ENCODE peak calls at places on chromosomes 16 and 17, in ten cellular contexts. One of them, this sample, is unnamed.

GRCh38 chr17:71496552-71496951 is 624.3 kb upstream of the SOX9 start:
- DNase-seq in non-pigmented ciliary epithelial cell: peak
- DNase-seq in stimulated activated CD4-positive, alpha-beta T cell treated with anti-CD3 and anti-CD28 coated beads, TNF-alpha, amount 100 ng/mL, for 4 hours: no peak
- DNase-seq in mammary epithelial cell: no peak
- DNase-seq in GM06990: no peak
- DNase-seq in activated effector memory CD4-positive, alpha-beta T cell treated with anti-CD3 and anti-CD28 coated beads, Interleukin-2, amount 50 U/mL, for 16 hours: no peak
- DNase-seq in head of caudate nucleus: no peak
- DNase-seq in GM23338: no peak
- DNase-seq in neural crest cell: no peak
- DNase-seq in HT-29: no peak
- DNase-seq in this sample: peak

GRCh38 chr17:58338454-58338841 is 9.9 kb upstream of the TSPOAP1 start:
- DNase-seq in non-pigmented ciliary epithelial cell: no peak
- DNase-seq in stimulated activated CD4-positive, alpha-beta T cell treated with anti-CD3 and anti-CD28 coated beads, TNF-alpha, amount 100 ng/mL, for 4 hours: no peak
- DNase-seq in mammary epithelial cell: no peak
- DNase-seq in GM06990: no peak
- DNase-seq in activated effector memory CD4-positive, alpha-beta T cell treated with anti-CD3 and anti-CD28 coated beads, Interleukin-2, amount 50 U/mL, for 16 hours: no peak
- DNase-seq in head of caudate nucleus: no peak
- DNase-seq in GM23338: no peak
- DNase-seq in neural crest cell: no peak
- DNase-seq in HT-29: no peak
- DNase-seq in this sample: no peak

GRCh38 chr16:8096211-8096610 is 494.1 kb downstream of the TMEM114 start:
- DNase-seq in non-pigmented ciliary epithelial cell: no peak
- DNase-seq in stimulated activated CD4-positive, alpha-beta T cell treated with anti-CD3 and anti-CD28 coated beads, TNF-alpha, amount 100 ng/mL, for 4 hours: no peak
- DNase-seq in mammary epithelial cell: no peak
- DNase-seq in GM06990: no peak
- DNase-seq in activated effector memory CD4-positive, alpha-beta T cell treated with anti-CD3 and anti-CD28 coated beads, Interleukin-2, amount 50 U/mL, for 16 hours: no peak
- DNase-seq in head of caudate nucleus: no peak
- DNase-seq in GM23338: no peak
- DNase-seq in neural crest cell: no peak
- DNase-seq in HT-29: no peak
- DNase-seq in this sample: no peak

GRCh38 chr16:3879887-3880564 is 487 bp downstream of the CREBBP start:
- DNase-seq in non-pigmented ciliary epithelial cell: no peak
- DNase-seq in stimulated activated CD4-positive, alpha-beta T cell treated with anti-CD3 and anti-CD28 coated beads, TNF-alpha, amount 100 ng/mL, for 4 hours: peak
- DNase-seq in mammary epithelial cell: peak
- DNase-seq in GM06990: peak
- DNase-seq in activated effector memory CD4-positive, alpha-beta T cell treated with anti-CD3 and anti-CD28 coated beads, Interleukin-2, amount 50 U/mL, for 16 hours: peak
- DNase-seq in head of caudate nucleus: peak
- DNase-seq in GM23338: peak
- DNase-seq in neural crest cell: peak
- DNase-seq in HT-29: peak
- DNase-seq in this sample: no peak

GRCh38 chr16:69564845-69565610 is 738 bp upstream of the NFAT5 start:
- DNase-seq in non-pigmented ciliary epithelial cell: no peak
- DNase-seq in stimulated activated CD4-positive, alpha-beta T cell treated with anti-CD3 and anti-CD28 coated beads, TNF-alpha, amount 100 ng/mL, for 4 hours: no peak
- DNase-seq in mammary epithelial cell: peak
- DNase-seq in GM06990: no peak
- DNase-seq in activated effector memory CD4-positive, alpha-beta T cell treated with anti-CD3 and anti-CD28 coated beads, Interleukin-2, amount 50 U/mL, for 16 hours: no peak
- DNase-seq in head of caudate nucleus: no peak
- DNase-seq in GM23338: peak
- DNase-seq in neural crest cell: no peak
- DNase-seq in HT-29: peak
- DNase-seq in this sample: no peak

GRCh38 chr16:19833176-19833575 is 51.5 kb downstream of the GPRC5B start:
- DNase-seq in non-pigmented ciliary epithelial cell: no peak
- DNase-seq in stimulated activated CD4-positive, alpha-beta T cell treated with anti-CD3 and anti-CD28 coated beads, TNF-alpha, amount 100 ng/mL, for 4 hours: no peak
- DNase-seq in mammary epithelial cell: peak
- DNase-seq in GM06990: no peak
- DNase-seq in activated effector memory CD4-positive, alpha-beta T cell treated with anti-CD3 and anti-CD28 coated beads, Interleukin-2, amount 50 U/mL, for 16 hours: no peak
- DNase-seq in head of caudate nucleus: no peak
- DNase-seq in GM23338: no peak
- DNase-seq in neural crest cell: no peak
- DNase-seq in HT-29: peak
- DNase-seq in this sample: no peak

GRCh38 chr17:32463304-32463703 is 19.0 kb downstream of the PSMD11 start:
- DNase-seq in non-pigmented ciliary epithelial cell: no peak
- DNase-seq in stimulated activated CD4-positive, alpha-beta T cell treated with anti-CD3 and anti-CD28 coated beads, TNF-alpha, amount 100 ng/mL, for 4 hours: no peak
- DNase-seq in mammary epithelial cell: no peak
- DNase-seq in GM06990: no peak
- DNase-seq in activated effector memory CD4-positive, alpha-beta T cell treated with anti-CD3 and anti-CD28 coated beads, Interleukin-2, amount 50 U/mL, for 16 hours: no peak
- DNase-seq in head of caudate nucleus: no peak
- DNase-seq in GM23338: no peak
- DNase-seq in neural crest cell: no peak
- DNase-seq in HT-29: no peak
- DNase-seq in this sample: no peak

GRCh38 chr17:77019955-77020379 is 120.8 kb upstream of the SEC14L1 start:
- DNase-seq in non-pigmented ciliary epithelial cell: no peak
- DNase-seq in stimulated activated CD4-positive, alpha-beta T cell treated with anti-CD3 and anti-CD28 coated beads, TNF-alpha, amount 100 ng/mL, for 4 hours: no peak
- DNase-seq in mammary epithelial cell: no peak
- DNase-seq in GM06990: no peak
- DNase-seq in activated effector memory CD4-positive, alpha-beta T cell treated with anti-CD3 and anti-CD28 coated beads, Interleukin-2, amount 50 U/mL, for 16 hours: no peak
- DNase-seq in head of caudate nucleus: no peak
- DNase-seq in GM23338: peak
- DNase-seq in neural crest cell: no peak
- DNase-seq in HT-29: no peak
- DNase-seq in this sample: peak

GRCh38 chr17:77373298-77374169 is 232.8 kb downstream of the SEC14L1 start:
- DNase-seq in non-pigmented ciliary epithelial cell: no peak
- DNase-seq in stimulated activated CD4-positive, alpha-beta T cell treated with anti-CD3 and anti-CD28 coated beads, TNF-alpha, amount 100 ng/mL, for 4 hours: no peak
- DNase-seq in mammary epithelial cell: no peak
- DNase-seq in GM06990: no peak
- DNase-seq in activated effector memory CD4-positive, alpha-beta T cell treated with anti-CD3 and anti-CD28 coated beads, Interleukin-2, amount 50 U/mL, for 16 hours: peak
- DNase-seq in head of caudate nucleus: peak
- DNase-seq in GM23338: peak
- DNase-seq in neural crest cell: no peak
- DNase-seq in HT-29: no peak
- DNase-seq in this sample: no peak

GRCh38 chr16:56301391-56301850 is 110.1 kb downstream of the GNAO1 start:
- DNase-seq in non-pigmented ciliary epithelial cell: no peak
- DNase-seq in stimulated activated CD4-positive, alpha-beta T cell treated with anti-CD3 and anti-CD28 coated beads, TNF-alpha, amount 100 ng/mL, for 4 hours: no peak
- DNase-seq in mammary epithelial cell: no peak
- DNase-seq in GM06990: no peak
- DNase-seq in activated effector memory CD4-positive, alpha-beta T cell treated with anti-CD3 and anti-CD28 coated beads, Interleukin-2, amount 50 U/mL, for 16 hours: no peak
- DNase-seq in head of caudate nucleus: no peak
- DNase-seq in GM23338: no peak
- DNase-seq in neural crest cell: no peak
- DNase-seq in HT-29: no peak
- DNase-seq in this sample: no peak

GRCh38 chr16:17396762-17397498 is 73.8 kb downstream of the XYLT1 start:
- DNase-seq in non-pigmented ciliary epithelial cell: no peak
- DNase-seq in stimulated activated CD4-positive, alpha-beta T cell treated with anti-CD3 and anti-CD28 coated beads, TNF-alpha, amount 100 ng/mL, for 4 hours: no peak
- DNase-seq in mammary epithelial cell: no peak
- DNase-seq in GM06990: no peak
- DNase-seq in activated effector memory CD4-positive, alpha-beta T cell treated with anti-CD3 and anti-CD28 coated beads, Interleukin-2, amount 50 U/mL, for 16 hours: peak
- DNase-seq in head of caudate nucleus: no peak
- DNase-seq in GM23338: no peak
- DNase-seq in neural crest cell: no peak
- DNase-seq in HT-29: peak
- DNase-seq in this sample: no peak

GRCh38 chr16:64829678-64830077 is 292.2 kb downstream of the CDH11 start:
- DNase-seq in non-pigmented ciliary epithelial cell: no peak
- DNase-seq in stimulated activated CD4-positive, alpha-beta T cell treated with anti-CD3 and anti-CD28 coated beads, TNF-alpha, amount 100 ng/mL, for 4 hours: no peak
- DNase-seq in mammary epithelial cell: no peak
- DNase-seq in GM06990: no peak
- DNase-seq in activated effector memory CD4-positive, alpha-beta T cell treated with anti-CD3 and anti-CD28 coated beads, Interleukin-2, amount 50 U/mL, for 16 hours: no peak
- DNase-seq in head of caudate nucleus: no peak
- DNase-seq in GM23338: no peak
- DNase-seq in neural crest cell: no peak
- DNase-seq in HT-29: no peak
- DNase-seq in this sample: no peak

GRCh38 chr17:238964-239259 is 57.5 kb upstream of the DOC2B start:
- DNase-seq in non-pigmented ciliary epithelial cell: no peak
- DNase-seq in stimulated activated CD4-positive, alpha-beta T cell treated with anti-CD3 and anti-CD28 coated beads, TNF-alpha, amount 100 ng/mL, for 4 hours: no peak
- DNase-seq in mammary epithelial cell: no peak
- DNase-seq in GM06990: no peak
- DNase-seq in activated effector memory CD4-positive, alpha-beta T cell treated with anti-CD3 and anti-CD28 coated beads, Interleukin-2, amount 50 U/mL, for 16 hours: no peak
- DNase-seq in head of caudate nucleus: no peak
- DNase-seq in GM23338: no peak
- DNase-seq in neural crest cell: no peak
- DNase-seq in HT-29: no peak
- DNase-seq in this sample: no peak

GRCh38 chr16:31130899-31131298 is 4.6 kb downstream of the PRSS8 start:
- DNase-seq in non-pigmented ciliary epithelial cell: no peak
- DNase-seq in stimulated activated CD4-positive, alpha-beta T cell treated with anti-CD3 and anti-CD28 coated beads, TNF-alpha, amount 100 ng/mL, for 4 hours: no peak
- DNase-seq in mammary epithelial cell: peak
- DNase-seq in GM06990: no peak
- DNase-seq in activated effector memory CD4-positive, alpha-beta T cell treated with anti-CD3 and anti-CD28 coated beads, Interleukin-2, amount 50 U/mL, for 16 hours: no peak
- DNase-seq in head of caudate nucleus: no peak
- DNase-seq in GM23338: peak
- DNase-seq in neural crest cell: no peak
- DNase-seq in HT-29: peak
- DNase-seq in this sample: no peak

GRCh38 chr17:30352247-30352814 is 18.5 kb upstream of the TMIGD1 start:
- DNase-seq in non-pigmented ciliary epithelial cell: no peak
- DNase-seq in stimulated activated CD4-positive, alpha-beta T cell treated with anti-CD3 and anti-CD28 coated beads, TNF-alpha, amount 100 ng/mL, for 4 hours: no peak
- DNase-seq in mammary epithelial cell: no peak
- DNase-seq in GM06990: peak
- DNase-seq in activated effector memory CD4-positive, alpha-beta T cell treated with anti-CD3 and anti-CD28 coated beads, Interleukin-2, amount 50 U/mL, for 16 hours: no peak
- DNase-seq in head of caudate nucleus: no peak
- DNase-seq in GM23338: no peak
- DNase-seq in neural crest cell: no peak
- DNase-seq in HT-29: no peak
- DNase-seq in this sample: no peak

GRCh38 chr17:40319651-40320550 is 10.9 kb downstream of the RARA start:
- DNase-seq in non-pigmented ciliary epithelial cell: no peak
- DNase-seq in stimulated activated CD4-positive, alpha-beta T cell treated with anti-CD3 and anti-CD28 coated beads, TNF-alpha, amount 100 ng/mL, for 4 hours: peak
- DNase-seq in mammary epithelial cell: no peak
- DNase-seq in GM06990: no peak
- DNase-seq in activated effector memory CD4-positive, alpha-beta T cell treated with anti-CD3 and anti-CD28 coated beads, Interleukin-2, amount 50 U/mL, for 16 hours: peak
- DNase-seq in head of caudate nucleus: no peak
- DNase-seq in GM23338: no peak
- DNase-seq in neural crest cell: no peak
- DNase-seq in HT-29: no peak
- DNase-seq in this sample: no peak

GRCh38 chr17:27778193-27778592 is 22.1 kb downstream of the NOS2 start:
- DNase-seq in non-pigmented ciliary epithelial cell: peak
- DNase-seq in stimulated activated CD4-positive, alpha-beta T cell treated with anti-CD3 and anti-CD28 coated beads, TNF-alpha, amount 100 ng/mL, for 4 hours: no peak
- DNase-seq in mammary epithelial cell: peak
- DNase-seq in GM06990: no peak
- DNase-seq in activated effector memory CD4-positive, alpha-beta T cell treated with anti-CD3 and anti-CD28 coated beads, Interleukin-2, amount 50 U/mL, for 16 hours: no peak
- DNase-seq in head of caudate nucleus: no peak
- DNase-seq in GM23338: no peak
- DNase-seq in neural crest cell: no peak
- DNase-seq in HT-29: no peak
- DNase-seq in this sample: no peak

GRCh38 chr17:17391575-17392370 is 85.0 kb upstream of the MED9 start:
- DNase-seq in non-pigmented ciliary epithelial cell: no peak
- DNase-seq in stimulated activated CD4-positive, alpha-beta T cell treated with anti-CD3 and anti-CD28 coated beads, TNF-alpha, amount 100 ng/mL, for 4 hours: peak
- DNase-seq in mammary epithelial cell: peak
- DNase-seq in GM06990: peak
- DNase-seq in activated effector memory CD4-positive, alpha-beta T cell treated with anti-CD3 and anti-CD28 coated beads, Interleukin-2, amount 50 U/mL, for 16 hours: peak
- DNase-seq in head of caudate nucleus: no peak
- DNase-seq in GM23338: peak
- DNase-seq in neural crest cell: no peak
- DNase-seq in HT-29: peak
- DNase-seq in this sample: no peak

This sample was measured in skeletal muscle cell.